ENCODE peak calls at places on chromosomes 2 and 18, in four cellular contexts. One of them, this sample, is unnamed.

GRCh38 chr2:26325851-26326250 is 20.1 kb upstream of the SELENOI start:
- DNase-seq in HS-5: no peak
- DNase-seq in stimulated activated naive CD4-positive, alpha-beta T cell: no peak
- DNase-seq in astrocyte of the hippocampus: peak
- DNase-seq in this sample: no peak

GRCh38 chr2:135585586-135585985 is 54.3 kb downstream of the R3HDM1 start:
- DNase-seq in HS-5: no peak
- DNase-seq in stimulated activated naive CD4-positive, alpha-beta T cell: no peak
- DNase-seq in astrocyte of the hippocampus: no peak
- DNase-seq in this sample: no peak

GRCh38 chr2:169095631-169096105 is 26.3 kb downstream of the DHRS9 start:
- DNase-seq in HS-5: peak
- DNase-seq in astrocyte of the hippocampus: peak
- DNase-seq in stimulated activated naive CD4-positive, alpha-beta T cell: no peak
- DNase-seq in this sample: no peak

GRCh38 chr18:61764381-61764780 is 128.4 kb downstream of the RNF152 start:
- DNase-seq in HS-5: no peak
- DNase-seq in stimulated activated naive CD4-positive, alpha-beta T cell: no peak
- DNase-seq in astrocyte of the hippocampus: peak
- DNase-seq in this sample: no peak

GRCh38 chr18:79902640-79903039 is 48.8 kb downstream of the SLC66A2 start:
- DNase-seq in astrocyte of the hippocampus: no peak
- DNase-seq in stimulated activated naive CD4-positive, alpha-beta T cell: no peak
- DNase-seq in HS-5: no peak
- DNase-seq in this sample: no peak

GRCh38 chr18:52499646-52500045 is 159.6 kb downstream of the DCC start:
- DNase-seq in astrocyte of the hippocampus: no peak
- DNase-seq in stimulated activated naive CD4-positive, alpha-beta T cell: no peak
- DNase-seq in HS-5: no peak
- DNase-seq in this sample: no peak

GRCh38 chr18:61949946-61950345 is 57.1 kb upstream of the RNF152 start:
- DNase-seq in astrocyte of the hippocampus: peak
- DNase-seq in stimulated activated naive CD4-positive, alpha-beta T cell: no peak
- DNase-seq in HS-5: peak
- DNase-seq in this sample: no peak

GRCh38 chr2:230941202-230942180 is 16.4 kb upstream of the GPR55 start:
- DNase-seq in stimulated activated naive CD4-positive, alpha-beta T cell: no peak
- DNase-seq in astrocyte of the hippocampus: no peak
- DNase-seq in HS-5: no peak
- DNase-seq in this sample: no peak

This sample was measured in mesothelial cell of epicardium.